ENCODE peak calls at places on chromosomes 7 and 10, in four cellular contexts. Y is cardiac muscle cell, M is HCT116, Z is Peyer's patch. L is an unnamed sample.

GRCh38 chr10:49009231-49009979 is 69.8 kb upstream of the LRRC18 start:
- DNase-seq in M (no peak), Y (no peak), Z (no peak), L (no peak)

GRCh38 chr10:103982639-103983038 is 15.7 kb downstream of the SLK start:
- DNase-seq in Z (no peak), Y (peak), M (peak), L (no peak)

GRCh38 chr7:87058739-87059524 is 522 bp downstream of the ELAPOR2 start:
- DNase-seq in Y (peak), M (no peak), Z (peak), L (no peak)

GRCh38 chr7:105691692-105692564 is 110.6 kb upstream of the EFCAB10 start:
- DNase-seq in M (no peak), Y (no peak), Z (peak), L (peak)

GRCh38 chr10:8306685-8307364 is 252.3 kb downstream of the GATA3 start:
- DNase-seq in M (no peak), Y (no peak), Z (no peak), L (no peak)

GRCh38 chr7:2172311-2173183 is 60.2 kb downstream of the MAD1L1 start:
- DNase-seq in M (no peak), Z (no peak), Y (no peak), L (no peak)

GRCh38 chr10:20890491-20891337 is 6.4 kb downstream of the NEBL start:
- DNase-seq in Z (no peak), M (no peak), Y (no peak), L (no peak)

GRCh38 chr10:29109700-29110099 is 179.2 kb upstream of the LYZL1 start:
- DNase-seq in Y (no peak), M (no peak), Z (no peak), L (no peak)

GRCh38 chr7:103695496-103695895 is 249.5 kb upstream of the SLC26A5 start:
- DNase-seq in M (no peak), Y (no peak), Z (no peak), L (no peak)

GRCh38 chr7:129958643-129959479 is 6.1 kb upstream of the UBE2H start:
- DNase-seq in Z (peak), M (peak), Y (peak), L (peak)

GRCh38 chr10:74746813-74747212 is 79.6 kb upstream of the KAT6B start:
- DNase-seq in M (no peak), Y (no peak), Z (no peak), L (no peak)

GRCh38 chr7:33516634-33517033 is 387.3 kb downstream of the BBS9 start:
- DNase-seq in Z (no peak), Y (no peak), M (no peak), L (no peak)

GRCh38 chr7:88344956-88345832 is 38.5 kb upstream of the STEAP4 start:
- DNase-seq in Y (peak), M (peak), Z (peak), L (peak)

GRCh38 chr10:49596836-49597235 is 13.3 kb upstream of the SLC18A3 start:
- DNase-seq in M (no peak), Y (no peak), Z (no peak), L (no peak)

GRCh38 chr10:112949875-112950507 is at the start of gene TCF7L2:
- DNase-seq in Z (peak), M (peak), Y (peak), L (peak)

GRCh38 chr10:47024399-47025252 is 113.4 kb downstream of the PTPN20 start:
- DNase-seq in Y (peak), Z (peak), M (peak), L (peak)

GRCh38 chr10:133143546-133143945 is 16.5 kb upstream of the KNDC1 start:
- DNase-seq in Y (no peak), M (no peak), Z (peak), L (no peak)

GRCh38 chr10:5343979-5344378 is 20.8 kb upstream of the UCN3 start:
- DNase-seq in Y (no peak), Z (no peak), M (no peak), L (no peak)

DNA sequence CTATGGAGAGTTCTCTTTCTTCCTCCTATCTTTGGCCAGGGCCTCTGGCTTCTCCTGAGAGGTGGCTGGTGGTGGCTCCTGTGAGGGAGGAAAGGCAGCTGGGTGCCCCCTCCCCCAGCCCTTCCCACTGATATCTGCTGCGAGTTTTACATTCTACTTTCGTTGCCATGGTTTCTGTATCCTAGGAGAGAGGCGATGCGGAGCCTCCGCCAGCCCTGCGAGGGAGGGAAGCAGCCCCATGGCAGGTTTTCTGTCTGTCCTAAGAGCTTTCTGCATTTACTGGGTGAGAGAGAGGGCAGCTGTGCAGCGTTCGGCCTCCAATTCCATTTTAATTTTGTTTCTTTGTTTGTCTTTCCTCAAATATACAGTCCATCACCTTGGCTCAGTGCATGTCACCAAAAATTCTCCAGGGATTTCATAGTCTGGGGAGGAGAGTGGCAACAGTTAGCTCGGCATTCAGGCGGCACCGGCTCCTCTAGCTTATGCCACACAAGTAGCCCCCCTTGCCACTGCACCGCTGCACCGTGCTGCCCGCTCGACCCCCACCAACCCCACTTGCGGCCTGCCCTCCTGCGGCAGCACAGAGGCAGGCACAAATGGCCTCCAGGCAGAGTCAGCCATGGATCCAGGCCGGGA is 20.4 kb downstream of the DNAJB12 start:
- DNase-seq in Z (no peak), M (no peak), Y (peak), L (peak)
- H3K4me3 ChIP-seq in Z (no peak), M (no peak), Y (no peak), L (peak)

DNA sequence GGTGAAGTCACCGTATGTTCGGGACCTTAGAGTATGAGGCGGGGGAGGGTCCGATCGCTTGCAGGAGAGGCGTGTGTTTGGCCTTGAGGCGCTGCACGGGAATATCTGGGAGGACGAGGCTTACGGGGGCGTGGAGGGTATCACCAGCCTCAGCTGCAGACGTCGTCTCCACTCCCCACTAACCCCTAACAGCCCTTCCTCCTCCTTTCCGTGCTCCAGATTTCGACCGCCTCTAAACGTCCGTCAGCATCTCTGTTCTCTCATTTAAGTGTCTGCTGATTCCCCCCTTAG is 23.5 kb upstream of the ZNF12 start:
- DNase-seq in Y (no peak), M (no peak), Z (no peak), L (no peak)
- H3K4me3 ChIP-seq in Y (peak), M (peak), Z (peak), L (peak)

DNA sequence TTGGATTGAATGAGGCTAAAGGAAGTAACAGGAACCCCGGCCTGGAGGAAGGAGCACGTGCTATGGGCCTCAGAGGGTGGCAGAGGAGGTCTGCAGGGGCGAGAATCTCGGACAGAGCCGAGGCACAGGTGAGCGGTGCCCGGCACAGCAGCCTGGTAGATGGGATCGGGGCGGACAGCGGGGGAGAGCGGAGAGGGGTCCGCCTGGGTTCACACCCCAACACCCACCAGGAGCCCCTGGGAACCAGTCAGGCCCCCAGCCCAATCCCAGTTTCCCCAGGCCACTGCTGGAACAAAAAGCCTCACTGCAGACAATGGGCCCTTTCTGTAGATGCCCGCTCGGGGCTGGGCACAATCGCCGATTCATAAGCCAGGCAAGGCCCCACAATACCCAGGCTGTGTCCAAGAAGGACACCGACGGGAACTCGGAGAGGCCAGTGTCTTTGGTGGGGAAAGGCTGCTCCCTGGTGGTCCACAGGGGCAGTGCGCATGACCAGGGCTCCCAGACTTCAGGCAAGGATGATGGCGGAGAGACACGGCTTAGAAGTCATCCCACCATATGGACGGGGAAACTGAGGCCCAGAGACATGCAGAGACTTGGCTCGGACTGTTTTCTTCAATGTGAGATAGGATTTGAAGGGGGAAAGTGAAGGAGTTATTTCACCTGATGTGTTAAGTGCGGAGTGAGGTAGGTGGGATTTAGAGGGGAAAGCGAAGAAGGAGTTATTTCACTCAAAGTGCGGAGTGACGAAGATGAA is 106.9 kb upstream of the GPR26 start:
- DNase-seq in Z (peak), M (peak), Y (peak), L (peak)
- H3K4me3 ChIP-seq in Z (no peak), M (no peak), Y (no peak), L (no peak)

DNA sequence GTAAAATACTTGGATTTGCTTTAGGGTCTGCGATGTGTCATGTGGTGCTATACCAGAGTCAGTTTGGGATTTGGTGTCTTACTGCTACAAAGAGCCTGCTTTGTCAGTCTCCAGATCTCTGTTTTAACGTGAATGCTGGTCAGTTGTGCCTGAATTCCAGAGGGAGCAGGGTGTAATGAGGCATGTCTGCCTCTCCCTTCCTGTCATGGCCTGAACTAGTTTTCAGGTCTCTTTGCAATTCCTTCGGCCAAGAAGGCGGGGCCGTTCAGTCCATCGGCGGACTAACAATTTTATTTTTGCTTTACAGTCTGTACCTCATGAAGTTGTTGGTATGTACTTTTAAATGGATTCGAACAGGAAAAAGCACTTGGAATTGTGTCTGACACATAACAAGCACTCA is 465.1 kb upstream of the ADARB2 start:
- DNase-seq in Z (no peak), Y (no peak), M (no peak), L (no peak)
- H3K4me3 ChIP-seq in Z (no peak), Y (no peak), M (no peak), L (no peak)

GRCh38 chr7:27187702-27188665 is 3.0 kb upstream of the HOXA11 start:
- DNase-seq in Y (no peak), Z (peak), M (no peak), L (no peak)
- H3K4me3 ChIP-seq in Y (peak), Z (no peak), M (no peak), L (peak)

GRCh38 chr10:90935581-90936292 is 14.8 kb upstream of the ANKRD1 start:
- DNase-seq in M (no peak), Y (peak), Z (no peak), L (no peak)

GRCh38 chr10:90927293-90927692 is 6.4 kb upstream of the ANKRD1 start:
- DNase-seq in Z (no peak), Y (no peak), M (no peak), L (no peak)

GRCh38 chr10:90930070-90930837 is 9.4 kb upstream of the ANKRD1 start:
- DNase-seq in M (no peak), Z (no peak), Y (peak), L (peak)

GRCh38 chr10:90929179-90929578 is 8.3 kb upstream of the ANKRD1 start:
- DNase-seq in M (no peak), Y (no peak), Z (no peak), L (no peak)

GRCh38 chr10:90930971-90931841 is 10.3 kb upstream of the ANKRD1 start:
- DNase-seq in M (no peak), Y (peak), Z (no peak), L (peak)
- H3K4me3 ChIP-seq in M (no peak), Y (no peak), Z (no peak), L (peak)

GRCh38 chr10:18235477-18235876 is 95.3 kb downstream of the CACNB2 start:
- DNase-seq in M (no peak), Y (no peak), Z (no peak), L (no peak)

GRCh38 chr10:18233775-18234174 is 93.6 kb downstream of the CACNB2 start:
- DNase-seq in Y (peak), Z (no peak), M (no peak), L (peak)

GRCh38 chr10:18240185-18240882 is 100.1 kb downstream of the CACNB2 start:
- DNase-seq in Y (no peak), M (no peak), Z (no peak), L (no peak)

DNA sequence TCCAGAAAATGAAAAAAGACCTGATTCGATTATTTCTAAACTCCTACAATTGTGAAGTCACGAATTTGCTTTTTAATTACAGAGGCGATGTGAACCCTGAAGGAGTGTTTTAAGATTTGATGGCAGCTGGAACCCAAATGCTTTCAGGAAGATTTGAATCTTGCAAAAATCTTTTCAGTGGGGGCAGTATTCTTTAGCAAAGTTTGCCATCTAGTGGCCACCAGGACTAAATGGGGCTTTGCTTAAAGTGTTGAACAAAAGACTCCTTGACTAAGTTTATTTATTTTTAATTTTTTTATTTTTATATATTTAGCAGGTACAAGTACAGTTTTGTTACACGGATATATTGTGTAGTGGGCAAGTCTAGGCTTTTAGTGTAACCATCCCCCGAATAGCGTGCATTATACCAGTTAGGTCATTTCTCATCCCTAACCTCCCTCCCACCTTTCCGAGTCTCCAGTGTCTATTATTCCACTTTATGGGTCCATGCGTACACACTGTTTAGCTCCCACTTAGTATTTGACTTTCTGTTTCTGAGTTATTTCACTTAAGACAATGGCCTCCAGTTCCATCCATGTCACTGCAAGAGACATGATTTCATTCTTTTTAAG is 98.8 kb downstream of the CACNB2 start:
- DNase-seq in Y (peak), M (peak), Z (no peak), L (no peak)
- H3K4me3 ChIP-seq in Y (no peak), M (no peak), Z (no peak), L (no peak)

DNA sequence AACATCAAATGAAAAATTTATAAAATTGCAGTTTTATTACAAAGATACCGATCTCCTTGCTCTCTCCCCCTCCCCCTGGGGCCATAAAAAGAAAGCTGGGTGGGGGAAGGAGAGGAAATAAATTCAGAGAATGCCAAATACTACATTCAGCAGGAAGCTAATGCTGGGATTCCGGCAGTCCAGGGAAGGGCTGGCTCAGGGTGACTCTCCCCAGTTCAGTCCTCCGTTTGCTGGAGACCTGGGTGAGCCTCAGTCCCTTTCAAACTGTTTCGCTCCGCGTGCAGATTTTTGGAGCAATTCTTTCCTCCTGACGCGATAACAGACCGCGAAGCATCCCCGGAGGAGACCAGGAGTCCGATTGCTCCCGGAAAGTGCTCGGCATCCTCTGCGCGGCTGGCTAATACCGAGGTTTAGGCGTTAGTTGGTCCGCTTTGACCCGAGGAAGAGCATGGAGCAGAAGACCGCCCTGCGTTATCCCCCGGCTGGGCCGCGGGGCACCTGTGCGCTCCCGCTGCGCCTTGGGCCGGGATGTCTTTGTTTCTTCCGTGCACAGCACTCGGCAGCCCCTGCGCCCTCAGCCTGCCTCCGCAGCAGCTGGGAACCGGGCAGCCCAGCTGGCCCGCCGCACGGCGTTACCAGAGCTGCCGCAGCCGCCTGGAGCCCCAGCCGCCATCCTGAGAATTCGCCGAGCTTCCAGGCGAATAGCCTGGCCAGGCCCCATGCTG is 3.9 kb upstream of the HOXA2 start:
- DNase-seq in M (no peak), Y (peak), Z (peak), L (no peak)
- H3K4me3 ChIP-seq in M (no peak), Y (no peak), Z (peak), L (peak)

GRCh38 chr10:35637456-35637855 is 4.6 kb downstream of the FZD8 start:
- DNase-seq in M (no peak), Y (peak), Z (no peak), L (no peak)
- H3K4me3 ChIP-seq in M (no peak), Y (peak), Z (no peak), L (peak)